ENCODE peak calls at places on chromosomes 3 and 15, in ten cellular contexts. H is HepG2, C is heart right ventricle, F is astrocyte, J is fibroblast of lung, L is PC-3, A is vagina, E is body of pancreas, K is stomach, X is spleen. Y is an unnamed sample. For H3K27me3 and H3K36me3, the result is how much of the 10 kb centered on the place peaks cover.

GRCh38 chr3:56536735-56537134 is 20.2 kb upstream of the CCDC66 start:
- DNase-seq in F (no peak), E (no peak), J (no peak), X (no peak), A (no peak), L (no peak), K (no peak), H (no peak), C (no peak), Y (no peak)

GRCh38 chr15:96622714-96623113 is 292.2 kb downstream of the NR2F2 start:
- DNase-seq in J (no peak), A (no peak), X (no peak), F (no peak), E (no peak), H (no peak), C (no peak), K (no peak), L (no peak), Y (no peak)

GRCh38 chr15:23436421-23436820 is 10.6 kb downstream of the GOLGA6L2 start:
- DNase-seq in J (no peak), E (no peak), H (no peak), X (no peak), C (no peak), K (no peak), F (no peak), L (no peak), A (no peak), Y (no peak)

GRCh38 chr3:186025161-186025560 is 83.7 kb downstream of the ETV5 start:
- DNase-seq in E (no peak), A (no peak), K (no peak), C (no peak), X (no peak), J (peak), F (peak), L (no peak), H (no peak), Y (no peak)

GRCh38 chr3:115617573-115617972 is 5.7 kb upstream of the GAP43 start:
- DNase-seq in J (no peak), E (no peak), L (no peak), F (no peak), C (no peak), H (no peak), X (no peak), K (no peak), A (no peak), Y (no peak)

GRCh38 chr3:151379083-151379734 is 5.3 kb downstream of the P2RY12 start:
- DNase-seq in H (peak), C (peak), X (no peak), L (peak), J (no peak), E (no peak), A (no peak), K (no peak), F (no peak), Y (no peak)

GRCh38 chr3:13135811-13136321 is 62.6 kb upstream of the IQSEC1 start:
- DNase-seq in H (no peak), F (no peak), C (no peak), X (peak), K (peak), L (no peak), A (no peak), E (no peak), J (no peak), Y (no peak)

GRCh38 chr3:43256714-43257461 is 29.5 kb upstream of the SNRK start:
- DNase-seq in K (no peak), A (no peak), J (no peak), E (peak), H (no peak), X (no peak), L (no peak), F (no peak), C (no peak), Y (no peak)

GRCh38 chr3:64552160-64552559 is 135.6 kb downstream of the ADAMTS9 start:
- DNase-seq in F (no peak), X (no peak), K (no peak), L (no peak), A (no peak), H (peak), C (no peak), J (no peak), E (no peak), Y (no peak)

GRCh38 chr3:190616627-190617026 is 102.7 kb downstream of the IL1RAP start:
- DNase-seq in E (no peak), X (no peak), J (peak), F (no peak), H (no peak), K (no peak), C (no peak), A (no peak), L (no peak), Y (no peak)

GRCh38 chr3:107981471-107982111 is 109.2 kb downstream of the CD47 start:
- DNase-seq in F (no peak), H (no peak), J (no peak), L (peak), C (peak), K (no peak), X (no peak), A (no peak), E (peak), Y (no peak)

GRCh38 chr3:38549957-38550840 is 54.1 kb downstream of the EXOG start:
- DNase-seq in X (peak), E (no peak), J (no peak), K (peak), F (no peak), L (no peak), C (no peak), H (no peak), A (no peak), Y (no peak)

GRCh38 chr15:66747866-66748265 is 45.8 kb downstream of the SMAD6 start:
- DNase-seq in A (no peak), F (peak), L (no peak), C (no peak), J (peak), K (no peak), E (no peak), H (no peak), X (no peak), Y (no peak)

GRCh38 chr3:11818033-11818432 is 28.7 kb downstream of the TAMM41 start:
- DNase-seq in L (peak), E (no peak), A (no peak), J (peak), K (no peak), C (no peak), X (no peak), H (no peak), F (peak), Y (no peak)

GRCh38 chr15:70099966-70100494 is 2.3 kb upstream of the TLE3 start:
- DNase-seq in X (no peak), A (no peak), L (peak), E (peak), J (peak), H (no peak), F (no peak), C (no peak), K (no peak), Y (no peak)

GRCh38 chr3:76028816-76029215 is 243.5 kb upstream of the ZNF717 start:
- DNase-seq in A (no peak), F (peak), H (no peak), J (peak), E (no peak), K (no peak), L (no peak), C (no peak), X (no peak), Y (no peak)

GRCh38 chr15:95549168-95549738 is 781.2 kb upstream of the NR2F2 start:
- DNase-seq in F (no peak), C (no peak), J (no peak), E (no peak), H (no peak), X (no peak), K (no peak), L (no peak), A (no peak), Y (no peak)

GRCh38 chr3:71245052-71245488 is 338.5 kb downstream of the FOXP1 start:
- DNase-seq in J (peak), F (no peak), C (no peak), K (no peak), L (peak), E (no peak), A (no peak), X (no peak), H (peak), Y (peak)

GRCh38 chr15:39860200-39860599 is 59.9 kb downstream of the GPR176 start:
- DNase-seq in L (no peak), E (no peak), X (no peak), H (no peak), F (no peak), K (no peak), A (no peak), J (no peak), C (no peak), Y (no peak)

GRCh38 chr15:88375234-88375926 is 91.8 kb downstream of the MRPL46 start:
- DNase-seq in E (no peak), F (peak), K (no peak), C (no peak), L (no peak), A (no peak), J (peak), X (no peak), H (no peak), Y (peak)

GRCh38 chr3:128993461-128994172 is at the start of gene CFAP92:
- DNase-seq in J (peak), E (peak), L (peak), F (peak), X (peak), K (peak), A (no peak), C (peak), H (no peak), Y (no peak)

GRCh38 chr3:94529821-94530220 is 467.0 kb downstream of the NSUN3 start:
- DNase-seq in H (no peak), C (no peak), A (no peak), X (no peak), E (no peak), K (no peak), F (no peak), J (no peak), L (no peak), Y (no peak)

GRCh38 chr15:50791537-50791885 is 26.0 kb upstream of the SPPL2A start:
- DNase-seq in F (no peak), A (no peak), H (no peak), X (no peak), K (no peak), L (no peak), C (no peak), J (no peak), E (no peak), Y (no peak)

GRCh38 chr3:114093596-114093995 is 37.1 kb downstream of the QTRT2 start:
- DNase-seq in K (peak), J (peak), X (no peak), C (peak), E (no peak), A (no peak), L (peak), H (no peak), F (peak), Y (no peak)

GRCh38 chr3:45555154-45555591 is 39.4 kb upstream of the LIMD1 start:
- DNase-seq in A (no peak), X (no peak), L (peak), F (no peak), E (no peak), C (no peak), H (no peak), K (no peak), J (no peak), Y (no peak)

GRCh38 chr15:71278989-71279756 is 163.9 kb downstream of the THSD4 start:
- DNase-seq in H (peak), F (peak), C (no peak), A (no peak), E (peak), X (no peak), J (peak), L (peak), K (peak), Y (peak)

GRCh38 chr3:177055557-177056290 is 141.6 kb downstream of the TBL1XR1 start:
- DNase-seq in X (no peak), F (no peak), K (no peak), L (no peak), E (no peak), H (no peak), A (no peak), J (no peak), C (no peak), Y (no peak)

GRCh38 chr15:58467722-58468436 is 36.1 kb downstream of the LIPC start:
- DNase-seq in C (no peak), E (peak), A (no peak), F (peak), H (peak), J (peak), L (no peak), K (peak), X (no peak), Y (no peak)

GRCh38 chr3:149702691-149703426 is 45.0 kb upstream of the WWTR1 start:
- DNase-seq in L (peak), C (no peak), J (peak), X (no peak), K (no peak), H (no peak), E (no peak), A (no peak), F (peak), Y (peak)

GRCh38 chr3:161273589-161274218 is 52.6 kb downstream of the NMD3 start:
- DNase-seq in E (peak), L (peak), F (no peak), K (no peak), X (no peak), H (peak), J (peak), C (no peak), A (no peak), Y (no peak)

GRCh38 chr15:88447206-88447605 is 20.0 kb downstream of the MRPL46 start:
- DNase-seq in F (no peak), C (no peak), E (no peak), A (peak), H (no peak), K (no peak), X (no peak), J (peak), L (no peak), Y (no peak)

GRCh38 chr15:89662893-89663673 is 7.8 kb upstream of the KIF7 start:
- DNase-seq in L (peak), J (peak), K (peak), C (peak), F (peak), A (no peak), X (peak), E (peak), H (no peak), Y (peak)

GRCh38 chr3:181722156-181722555 is 10.4 kb downstream of the SOX2 start:
- DNase-seq in J (no peak), F (no peak), A (no peak), E (no peak), K (no peak), L (no peak), X (no peak), H (no peak), C (no peak), Y (no peak)

GRCh38 chr3:181723064-181723463 is 11.3 kb downstream of the SOX2 start:
- DNase-seq in E (no peak), L (no peak), A (no peak), K (no peak), F (no peak), H (no peak), C (no peak), X (no peak), J (no peak), Y (no peak)

GRCh38 chr3:181724432-181724740 is 12.7 kb downstream of the SOX2 start:
- DNase-seq in L (no peak), X (no peak), K (no peak), F (no peak), J (no peak), H (no peak), C (no peak), A (no peak), E (no peak), Y (no peak)

GRCh38 chr3:181725033-181725775 is 13.5 kb downstream of the SOX2 start:
- DNase-seq in F (no peak), K (no peak), H (no peak), A (no peak), X (no peak), C (no peak), E (no peak), L (no peak), J (no peak), Y (no peak)

DNA sequence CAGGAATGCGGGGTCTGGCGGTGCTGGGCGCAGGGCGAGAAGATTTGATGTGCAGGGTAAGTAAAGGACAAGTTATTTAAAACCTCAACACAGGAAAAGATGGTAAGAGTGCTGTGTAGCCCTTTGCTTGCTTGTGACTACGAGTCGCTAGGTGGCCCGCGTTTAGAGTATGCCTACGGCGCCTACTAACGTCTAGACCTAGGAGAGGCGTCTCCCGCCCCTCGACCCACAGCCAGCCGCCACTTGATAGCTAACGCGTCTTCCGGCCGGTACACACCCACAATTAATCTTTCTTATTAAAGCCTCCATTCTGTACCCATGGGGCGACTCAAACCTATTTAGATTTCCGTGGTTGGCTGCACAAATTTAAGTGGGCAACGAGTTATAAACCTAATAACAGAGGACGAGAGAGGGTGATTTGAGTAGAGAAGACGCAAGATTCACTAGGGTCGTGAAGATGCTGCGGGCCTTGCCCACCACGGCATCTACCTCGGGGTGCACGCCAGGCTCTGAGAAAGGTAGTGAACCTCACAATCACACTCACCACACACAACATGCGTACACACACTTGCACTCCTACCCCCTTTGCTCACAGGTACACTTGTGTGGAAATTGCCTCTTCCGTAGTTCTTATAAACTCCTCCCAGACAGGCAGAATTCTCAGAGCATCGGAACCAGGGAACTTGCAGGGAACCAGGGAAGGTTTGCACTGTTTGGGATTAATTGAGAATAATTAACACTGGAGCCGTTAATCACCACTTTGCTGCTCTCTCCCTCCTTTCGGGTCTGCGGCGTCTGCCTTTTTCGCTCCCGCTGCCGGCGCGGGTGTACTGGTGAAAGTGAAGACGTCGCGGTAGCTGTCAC is 12.1 kb downstream of the SOX2 start:
- DNase-seq in F (no peak), K (no peak), A (no peak), J (no peak), E (no peak), X (no peak), H (no peak), L (no peak), C (no peak), Y (no peak)
- H3K27me3 ChIP-seq in F (half or more), K (half or more), A (under half), J (half or more), E (half or more), X (under half), H (under half), L (half or more), C (half or more), Y (under half)

GRCh38 chr3:183189641-183190040 is 27.1 kb upstream of the LAMP3 start:
- DNase-seq in A (no peak), J (peak), L (no peak), E (no peak), K (no peak), C (no peak), X (no peak), F (no peak), H (no peak), Y (no peak)

GRCh38 chr3:183185696-183186095 is 23.2 kb upstream of the LAMP3 start:
- DNase-seq in H (no peak), X (no peak), A (no peak), J (peak), E (no peak), F (peak), L (peak), K (no peak), C (no peak), Y (peak)

GRCh38 chr3:183192650-183193300 is 30.2 kb upstream of the LAMP3 start:
- DNase-seq in X (no peak), H (no peak), F (no peak), L (peak), E (no peak), J (peak), A (no peak), K (no peak), C (no peak), Y (no peak)

GRCh38 chr3:183193762-183194701 is 31.5 kb upstream of the LAMP3 start:
- DNase-seq in K (no peak), J (no peak), X (no peak), F (no peak), C (no peak), E (no peak), A (no peak), H (no peak), L (peak), Y (peak)

DNA sequence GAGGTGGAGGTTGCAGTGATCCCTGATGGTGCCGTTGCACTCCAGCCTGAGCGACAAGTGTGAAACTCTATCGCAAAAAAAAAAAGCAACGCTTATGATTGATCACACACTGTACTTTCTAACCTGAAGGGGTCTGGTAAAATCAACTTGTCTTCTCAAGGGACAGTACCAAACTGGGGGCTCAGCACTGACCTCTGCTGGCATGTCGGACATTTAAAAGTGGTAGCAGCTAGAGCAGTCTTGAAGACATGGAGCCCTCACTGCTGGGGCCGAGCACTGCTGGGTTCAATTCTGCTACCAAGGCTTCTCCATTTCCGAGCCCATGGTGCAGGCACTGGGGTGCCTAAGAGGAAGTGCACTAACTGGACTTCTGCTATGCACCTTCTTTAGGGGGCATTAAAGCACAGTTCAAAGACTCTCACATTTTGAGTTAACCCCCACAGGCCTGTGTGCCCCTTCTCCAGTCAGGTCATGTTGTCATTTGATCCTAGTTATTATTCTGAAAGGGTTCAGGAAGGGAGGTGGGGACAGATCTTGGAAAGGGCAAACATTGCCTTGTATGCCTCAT is 26.4 kb upstream of the LAMP3 start:
- DNase-seq in K (peak), L (peak), C (peak), J (no peak), X (no peak), E (peak), A (no peak), H (peak), F (no peak), Y (no peak)
- TF ChIP-seq CTCF in K (peak), L (peak), C (peak), J (no peak), X (no peak), E (peak), A (no peak), H (peak), F (peak), Y (no peak)

GRCh38 chr3:58111513-58112184 is 99.1 kb downstream of the DNASE1L3 start:
- DNase-seq in X (no peak), J (no peak), F (no peak), L (peak), C (no peak), H (peak), E (peak), K (peak), A (no peak), Y (no peak)
- H3K36me3 ChIP-seq in X (half or more), J (under half), F (half or more), L (half or more), C (under half), H (under half), E (under half), K (half or more), A (under half), Y (under half)

DNA sequence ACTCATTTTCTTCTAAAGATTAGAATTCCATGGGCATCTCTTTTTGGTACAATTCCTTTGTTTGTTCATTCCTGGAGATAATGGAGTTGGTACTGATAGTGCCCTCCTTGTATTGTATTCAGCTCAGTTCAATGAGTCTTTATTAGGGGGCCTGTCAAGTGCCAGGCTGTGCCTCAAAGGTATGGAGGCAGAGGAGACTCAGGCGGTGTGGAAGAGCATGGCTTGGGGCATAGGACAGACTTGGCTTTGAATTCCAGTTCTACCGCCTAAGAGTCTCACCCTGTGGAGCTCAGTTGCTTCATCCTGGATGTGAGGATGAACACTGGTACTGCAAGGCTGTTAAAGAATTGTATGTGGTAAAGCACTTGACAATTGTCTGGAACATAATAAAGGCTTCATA is 196.6 kb upstream of the IL12A start:
- DNase-seq in C (no peak), A (peak), L (no peak), F (no peak), X (no peak), H (no peak), J (no peak), K (no peak), E (no peak), Y (no peak)
- H3K27me3 ChIP-seq in C (under half), A (under half), L (under half), F (under half), X (under half), H (under half), J (under half), K (under half), E (under half), Y (under half)

DNA sequence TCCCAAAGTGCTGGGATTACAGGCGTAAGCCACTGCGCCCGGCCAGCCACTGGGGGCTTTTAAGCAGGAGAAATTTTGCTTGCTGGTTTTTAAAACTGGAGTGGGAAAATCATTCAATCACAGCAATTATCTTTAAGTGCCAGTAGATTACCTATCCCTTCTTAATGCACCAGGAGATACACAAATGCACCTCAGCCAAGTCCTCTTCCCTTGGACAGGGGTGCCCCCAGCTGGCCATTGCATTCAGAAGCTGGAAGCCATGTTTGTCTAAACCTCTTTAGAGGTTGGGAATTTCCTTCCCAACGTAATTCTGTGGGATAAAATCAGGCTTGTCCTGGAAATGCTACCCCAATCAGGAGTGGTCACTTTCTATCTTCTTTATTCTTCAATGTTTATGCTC is 26.6 kb downstream of the MIX23 start:
- DNase-seq in X (no peak), K (peak), C (no peak), F (peak), L (peak), J (peak), A (no peak), E (peak), H (peak), Y (no peak)
- TF ChIP-seq CTCF in X (no peak), K (peak), C (no peak), F (peak), L (peak), J (peak), A (no peak), E (peak), H (peak), Y (peak)